ENCODE peak calls at places on chromosomes 11 and 22, in eight cellular contexts. T, F, L, I, X, N, S and E are unnamed samples.

GRCh38 chr11:134584706-134585445 is 172.8 kb upstream of the B3GAT1 start:
- DNase-seq in T (peak; percentile 39), F (no peak), L (no peak), I (no peak), X (peak; percentile 38), N (no peak), S (no peak), E (no peak)

GRCh38 chr22:46185263-46185662 is 34.9 kb downstream of the PPARA start:
- DNase-seq in T (no peak), F (no peak), L (no peak), I (no peak), X (peak; percentile 35), N (no peak), S (no peak), E (no peak)

GRCh38 chr11:121067912-121068652 is 33.0 kb upstream of the TECTA start:
- DNase-seq in T (no peak), F (no peak), L (no peak), I (no peak), X (no peak), N (no peak), S (no peak), E (no peak)

GRCh38 chr22:50674606-50675552 is 2.3 kb downstream of the SHANK3 start:
- DNase-seq in T (no peak), F (peak; percentile 61), L (peak; percentile 72), I (peak; percentile 50), X (no peak), N (no peak), S (no peak), E (peak; percentile 71)

GRCh38 chr11:75602916-75603315 is 40.9 kb downstream of the SERPINH1 start:
- DNase-seq in T (no peak), F (no peak), L (no peak), I (no peak), X (no peak), N (no peak), S (peak; percentile 21), E (no peak)

GRCh38 chr11:82899191-82899820 is 924 bp downstream of the PRCP start:
- DNase-seq in T (no peak), F (no peak), L (no peak), I (no peak), X (peak; percentile 88), N (no peak), S (peak; percentile 29), E (no peak)

GRCh38 chr22:42621505-42622002 is 6.9 kb upstream of the POLDIP3 start:
- DNase-seq in T (peak; percentile 74), F (peak; percentile 50), L (peak; percentile 76), I (peak; percentile 64), X (peak; percentile 56), N (peak; percentile 88), S (peak; percentile 51), E (peak; percentile 78)

GRCh38 chr11:62567018-62567633 is 6.6 kb downstream of the EEF1G start:
- DNase-seq in T (no peak), F (no peak), L (no peak), I (no peak), X (no peak), N (no peak), S (no peak), E (no peak)

GRCh38 chr22:37079668-37080171 is 28.2 kb downstream of the KCTD17 start:
- DNase-seq in T (no peak), F (no peak), L (no peak), I (no peak), X (peak; percentile 43), N (no peak), S (peak; percentile 55), E (peak; percentile 41)

GRCh38 chr11:21414928-21415327 is 745.5 kb downstream of the NELL1 start:
- DNase-seq in T (no peak), F (no peak), L (no peak), I (no peak), X (no peak), N (no peak), S (no peak), E (no peak)

GRCh38 chr22:43832393-43833265 is 20.5 kb upstream of the EFCAB6 start:
- DNase-seq in T (no peak), F (no peak), L (no peak), I (no peak), X (no peak), N (no peak), S (no peak), E (no peak)

GRCh38 chr11:76148207-76148606 is 58.1 kb downstream of the WNT11 start:
- DNase-seq in T (no peak), F (no peak), L (no peak), I (no peak), X (no peak), N (no peak), S (no peak), E (no peak)

GRCh38 chr11:134950692-134951304 is 538.8 kb upstream of the B3GAT1 start:
- DNase-seq in T (no peak), F (no peak), L (no peak), I (no peak), X (no peak), N (no peak), S (peak; percentile 4), E (no peak)

GRCh38 chr11:66112041-66112491 is 42.0 kb downstream of the PACS1 start:
- DNase-seq in T (no peak), F (no peak), L (no peak), I (peak; percentile 27), X (no peak), N (no peak), S (no peak), E (no peak)

GRCh38 chr11:47551086-47551485 is 1.8 kb downstream of the CELF1 start:
- DNase-seq in T (no peak), F (no peak), L (no peak), I (peak; percentile 58), X (peak; percentile 62), N (no peak), S (peak; percentile 21), E (no peak)

GRCh38 chr11:47376183-47376542 is 2.2 kb downstream of the SPI1 start:
- DNase-seq in T (no peak), F (no peak), L (no peak), I (no peak), X (no peak), N (no peak), S (no peak), E (no peak)

GRCh38 chr22:38233427-38233826 is 31.6 kb downstream of the MAFF start:
- DNase-seq in T (no peak), F (no peak), L (no peak), I (no peak), X (no peak), N (no peak), S (peak; percentile 32), E (no peak)

GRCh38 chr11:112587664-112588063 is 327.0 kb upstream of the PLET1 start:
- DNase-seq in T (no peak), F (no peak), L (no peak), I (no peak), X (no peak), N (no peak), S (no peak), E (no peak)

GRCh38 chr11:96337541-96338530 is 5.2 kb downstream of the MAML2 start:
- DNase-seq in T (no peak), F (no peak), L (no peak), I (no peak), X (peak; percentile 23), N (no peak), S (no peak), E (no peak)

GRCh38 chr11:32173435-32173834 is 82.6 kb downstream of the RCN1 start:
- DNase-seq in T (peak; percentile 47), F (peak; percentile 34), L (peak; percentile 66), I (peak; percentile 41), X (peak; percentile 57), N (peak; percentile 21), S (peak; percentile 55), E (peak; percentile 61)

GRCh38 chr11:10473371-10473770 is 18.3 kb downstream of the AMPD3 start:
- DNase-seq in T (no peak), F (no peak), L (no peak), I (no peak), X (no peak), N (no peak), S (no peak), E (no peak)

GRCh38 chr11:111795333-111795985 is 29.3 kb upstream of the PPP2R1B start:
- DNase-seq in T (no peak), F (no peak), L (no peak), I (no peak), X (no peak), N (no peak), S (no peak), E (no peak)

DNA sequence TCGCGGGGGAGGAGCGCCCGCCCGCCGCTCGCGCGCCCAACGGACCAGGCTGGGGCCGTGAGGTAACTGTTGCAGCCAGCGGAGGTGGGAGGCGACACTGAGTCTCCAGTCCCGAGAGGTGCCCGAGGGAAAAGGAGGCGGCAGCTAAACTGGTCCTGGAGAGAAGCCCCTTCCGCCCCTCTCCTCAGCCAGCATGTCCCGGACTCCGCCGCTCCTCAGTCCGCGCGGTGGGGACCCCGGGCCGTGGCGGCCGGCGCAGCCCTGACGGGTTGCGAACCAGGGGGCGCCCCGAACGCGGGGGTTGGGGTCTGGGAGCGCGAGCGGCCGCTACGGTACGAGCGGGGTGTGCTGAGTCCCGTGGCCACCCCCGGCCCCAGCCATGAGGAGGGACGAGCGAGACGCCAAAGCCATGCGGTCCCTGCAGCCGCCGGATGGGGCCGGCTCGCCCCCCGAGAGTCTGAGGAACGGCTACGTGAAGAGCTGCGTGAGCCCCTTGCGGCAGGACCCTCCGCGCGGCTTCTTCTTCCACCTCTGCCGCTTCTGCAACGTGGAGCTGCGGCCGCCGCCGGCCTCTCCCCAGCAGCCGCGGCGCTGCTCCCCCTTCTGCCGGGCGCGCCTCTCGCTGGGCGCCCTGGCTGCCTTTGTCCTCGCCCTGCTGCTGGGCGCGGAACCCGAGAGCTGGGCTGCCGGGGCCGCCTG is at the start of gene PDE3B:
- DNase-seq in T (peak; percentile 82), F (peak; percentile 59), L (peak; percentile 92), I (peak; percentile 83), X (peak; percentile 93), N (peak; percentile 47), S (peak; percentile 35), E (peak; percentile 84)
- TF ChIP-seq POLR2A in T (peak; percentile 32), F (peak; percentile 90), L (peak; percentile 85), I (peak; percentile 38), X (peak; percentile 74), N (no peak), S (no peak), E (no peak)

GRCh38 chr22:19855504-19856409 is 1.1 kb upstream of the GNB1L start:
- DNase-seq in T (no peak), F (peak; percentile 31), L (peak; percentile 76), I (peak; percentile 70), X (peak; percentile 79), N (no peak), S (peak; percentile 62), E (peak; percentile 56)
- TF ChIP-seq POLR2A in T (no peak), F (no peak), L (no peak), I (peak; percentile 22), X (peak; percentile 30), N (no peak), S (peak; percentile 61), E (no peak)

GRCh38 chr11:22674470-22675426 is 8.3 kb downstream of the GAS2 start:
- DNase-seq in T (no peak), F (no peak), L (peak; percentile 81), I (peak; percentile 4), X (no peak), N (no peak), S (no peak), E (peak; percentile 31)
- TF ChIP-seq POLR2A in T (no peak), F (no peak), L (no peak), I (no peak), X (no peak), N (no peak), S (no peak), E (no peak)

DNA sequence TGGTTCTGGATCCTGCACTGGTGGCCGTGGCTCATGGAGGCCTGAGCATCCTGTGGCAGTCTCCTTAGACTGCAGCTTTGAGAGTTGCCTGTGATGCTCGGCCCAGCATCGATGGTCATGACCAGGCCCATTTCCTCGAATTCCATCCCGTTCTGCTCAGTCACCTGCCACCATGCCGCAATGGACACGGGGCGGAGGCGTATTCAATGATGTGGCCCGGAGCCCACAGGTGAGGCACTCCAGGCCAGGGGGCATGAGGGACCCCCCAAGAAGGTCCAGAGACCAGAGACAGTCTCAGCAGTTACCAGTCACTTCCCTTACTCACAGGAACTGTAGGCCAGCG is 53.6 kb downstream of the SHANK2 start:
- DNase-seq in T (no peak), F (no peak), L (no peak), I (no peak), X (no peak), N (no peak), S (no peak), E (no peak)
- TF ChIP-seq POLR2A in T (no peak), F (no peak), L (no peak), I (no peak), X (no peak), N (no peak), S (no peak), E (no peak)